ENCODE peak calls at places on chromosomes 13 and 19, in four cellular contexts. N is K562, E is WTC11, D is HepG2. U is an unnamed sample.

GRCh38 chr19:45104658-45105384 is 11.8 kb downstream of the PPP1R37 start:
- DNase-seq in E (no peak), N (no peak), D (no peak), U (no peak)

GRCh38 chr13:52851153-52851962 is 2.9 kb upstream of the PCDH8 start:
- DNase-seq in E (peak), N (no peak), D (peak), U (peak)

GRCh38 chr19:913080-913748 is at the start of gene R3HDM4:
- DNase-seq in N (peak), D (no peak), E (peak), U (peak)

GRCh38 chr19:10305139-10305806 is 4.3 kb downstream of the ZGLP1 start:
- DNase-seq in N (no peak), E (no peak), D (no peak), U (no peak)

GRCh38 chr19:43504426-43505185 is at the start of gene PHLDB3:
- DNase-seq in D (peak), E (peak), N (no peak), U (peak)

GRCh38 chr19:49110567-49110966 is 3.6 kb upstream of the LIN7B start:
- DNase-seq in D (no peak), N (no peak), E (no peak), U (no peak)

GRCh38 chr13:42926555-42926954 is 65.5 kb downstream of the EPSTI1 start:
- DNase-seq in E (no peak), D (no peak), N (no peak), U (no peak)

GRCh38 chr13:42597505-42597904 is 23.6 kb downstream of the TNFSF11 start:
- DNase-seq in D (no peak), N (no peak), E (no peak), U (no peak)

GRCh38 chr19:17073869-17074627 is 1.2 kb downstream of the HAUS8 start:
- DNase-seq in D (no peak), E (no peak), N (peak), U (no peak)

GRCh38 chr13:31199849-31200635 is at the start of gene B3GLCT:
- DNase-seq in E (peak), D (peak), N (peak), U (peak)

GRCh38 chr19:8557637-8558238 is 19.5 kb downstream of the MYO1F start:
- DNase-seq in N (no peak), D (no peak), E (no peak), U (no peak)

GRCh38 chr13:52371736-52372247 is 34.2 kb downstream of the THSD1 start:
- DNase-seq in E (no peak), D (peak), N (no peak), U (no peak)

GRCh38 chr13:97459215-97459772 is 25.3 kb downstream of the RAP2A start:
- DNase-seq in D (no peak), E (no peak), N (no peak), U (no peak)

GRCh38 chr13:47484564-47484963 is 516.5 kb downstream of the SUCLA2 start:
- DNase-seq in E (no peak), N (no peak), D (peak), U (no peak)

GRCh38 chr13:42947925-42948324 is 44.1 kb downstream of the EPSTI1 start:
- DNase-seq in D (no peak), E (no peak), N (no peak), U (no peak)

GRCh38 chr13:59531571-59532091 is 632.1 kb downstream of the DIAPH3 start:
- DNase-seq in D (peak), E (peak), N (peak), U (peak)

GRCh38 chr13:50846861-50847475 is 3.5 kb upstream of the DLEU7 start:
- DNase-seq in D (no peak), E (no peak), N (no peak), U (no peak)

GRCh38 chr19:55624109-55625003 is at the start of gene ZNF784:
- DNase-seq in N (peak), E (peak), D (peak), U (peak)

GRCh38 chr13:31697290-31697689 is 42.0 kb upstream of the RXFP2 start:
- DNase-seq in E (no peak), N (no peak), D (no peak), U (no peak)

GRCh38 chr13:101773062-101773461 is 320.6 kb downstream of the ITGBL1 start:
- DNase-seq in N (no peak), D (no peak), E (no peak), U (no peak)

GRCh38 chr13:32824671-32825070 is 191.6 kb upstream of the KL start:
- DNase-seq in E (no peak), N (no peak), D (no peak), U (no peak)

GRCh38 chr19:2237051-2237868 is 636 bp downstream of the SF3A2 start:
- DNase-seq in D (no peak), E (no peak), N (no peak), U (no peak)

GRCh38 chr13:20654156-20654555 is 49.3 kb upstream of the IL17D start:
- DNase-seq in D (no peak), N (no peak), E (no peak), U (no peak)
- TF ChIP-seq ELF4 in D (no peak), N (no peak), E (no peak), U (no peak)

DNA sequence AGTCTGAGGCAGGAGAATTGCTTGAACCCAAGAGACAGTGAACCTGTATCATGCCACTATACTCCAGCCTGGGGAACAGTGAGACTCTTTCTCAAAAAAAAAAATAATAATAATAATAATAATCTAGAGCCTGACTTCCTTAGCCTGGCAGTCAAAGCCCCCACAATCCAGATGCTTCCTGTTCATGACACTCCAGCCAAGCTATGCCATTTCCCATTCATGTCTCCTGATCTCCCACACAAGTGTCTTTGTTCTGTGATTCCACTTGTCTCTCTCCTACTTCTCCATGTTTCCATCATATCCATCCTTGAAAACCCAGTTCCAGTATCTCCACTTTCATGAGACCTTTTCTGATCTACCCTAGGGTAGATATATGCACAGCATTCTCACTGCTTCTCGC is 150.7 kb downstream of the FOXO1 start:
- DNase-seq in N (no peak), E (no peak), D (no peak), U (no peak)
- TF ChIP-seq ELF4 in N (no peak), E (no peak), D (no peak), U (no peak)

DNA sequence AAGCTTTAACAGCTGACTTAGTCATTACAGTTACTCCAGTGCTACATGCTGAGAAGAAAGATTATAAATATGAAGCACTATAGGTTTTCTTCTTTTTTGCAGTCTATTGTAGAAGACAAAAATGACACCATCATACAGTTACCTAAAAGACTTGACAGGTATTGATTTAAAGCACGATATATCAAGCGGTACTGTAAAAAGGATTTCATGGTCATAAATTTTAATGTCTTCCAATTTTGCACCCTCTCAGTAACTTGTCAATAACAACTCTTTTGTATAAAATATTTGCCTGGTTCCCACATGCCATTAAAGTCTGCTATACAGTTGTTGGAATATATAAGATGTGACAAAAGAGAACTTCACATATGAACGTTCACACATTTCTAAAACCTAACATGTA is 102.8 kb downstream of the ZIC5 start:
- DNase-seq in N (no peak), E (no peak), D (no peak), U (no peak)
- TF ChIP-seq ELF4 in N (no peak), E (no peak), D (no peak), U (no peak)

DNA sequence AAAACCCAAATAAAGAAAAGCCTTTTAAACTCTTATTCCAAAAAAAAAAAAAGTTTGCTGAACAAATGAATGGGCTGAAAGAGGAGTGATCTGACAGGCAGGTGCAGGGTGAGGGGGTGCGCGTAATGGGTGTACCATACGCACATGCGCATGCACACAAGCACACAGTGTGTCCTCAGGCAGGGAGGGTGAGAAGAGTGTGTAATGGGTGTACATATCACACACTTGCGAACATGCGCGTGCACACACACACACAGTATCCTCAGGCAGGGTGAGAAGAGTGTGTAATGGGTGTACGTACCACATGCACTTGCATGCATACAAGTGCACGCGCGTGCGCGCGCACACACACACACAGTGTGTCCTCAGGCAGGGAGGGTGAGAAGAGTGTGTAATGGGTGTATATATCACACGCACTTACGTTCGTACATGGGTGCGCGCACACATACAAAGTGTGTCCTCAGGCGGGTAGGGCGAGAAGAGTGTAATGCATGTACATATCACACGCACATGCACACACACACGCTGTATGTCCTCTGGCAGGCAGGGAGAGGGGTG is 70.2 kb downstream of the CEBPG start:
- DNase-seq in N (no peak), D (no peak), E (no peak), U (no peak)
- TF ChIP-seq ELF4 in N (no peak), D (no peak), E (no peak), U (no peak)

GRCh38 chr19:34145741-34146202 is 26.5 kb upstream of the LSM14A start:
- DNase-seq in D (peak), E (peak), N (peak), U (peak)
- TF ChIP-seq ELF4 in D (no peak), E (no peak), N (no peak), U (no peak)

GRCh38 chr19:41376998-41377365 is 649 bp downstream of the TMEM91 start:
- DNase-seq in E (no peak), D (no peak), N (no peak), U (no peak)
- TF ChIP-seq ELF4 in E (no peak), D (no peak), N (no peak), U (no peak)

GRCh38 chr13:36142735-36143134 is 11.6 kb upstream of the DCLK1 start:
- DNase-seq in D (no peak), N (no peak), E (no peak), U (no peak)

GRCh38 chr13:36148436-36148835 is 17.3 kb upstream of the DCLK1 start:
- DNase-seq in E (no peak), D (no peak), N (no peak), U (no peak)

GRCh38 chr13:36146513-36147276 is 15.5 kb upstream of the DCLK1 start:
- DNase-seq in D (no peak), N (no peak), E (no peak), U (no peak)

DNA sequence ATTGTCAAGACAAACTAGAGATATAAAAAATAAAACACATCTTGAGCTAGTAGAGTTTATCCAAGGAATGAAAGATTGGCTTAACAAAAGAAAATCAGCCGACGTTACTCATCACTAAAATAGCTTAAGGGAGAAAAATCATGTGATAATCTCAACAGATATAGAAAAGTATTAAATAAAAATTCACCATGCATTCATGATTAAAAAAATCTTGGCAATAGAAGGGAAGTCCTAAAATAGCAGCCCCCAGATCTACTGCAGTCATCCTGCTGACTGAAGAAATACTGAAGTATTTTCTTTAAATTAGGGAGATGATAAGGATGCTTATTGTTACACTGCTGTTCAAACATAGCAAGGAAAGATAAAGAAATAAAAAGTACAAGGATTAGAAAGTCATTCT is 12.6 kb upstream of the DCLK1 start:
- DNase-seq in D (no peak), E (no peak), N (no peak), U (no peak)
- TF ChIP-seq ELF4 in D (no peak), E (no peak), N (no peak), U (no peak)